ENCODE peak calls at places on chromosomes 3 and 15, in six cellular contexts. One of them, this sample, is unnamed.
A peak's percentile ranks its signal among the peaks of the same experiment; 100 is the strongest.

GRCh38 chr3:188712257-188712924 is 459.4 kb upstream of the TPRG1 start:
- DNase-seq in spleen: no peak
- DNase-seq in epithelial cell of esophagus: peak; percentile 50
- DNase-seq in mesothelial cell of epicardium: no peak
- DNase-seq in omental fat pad: no peak
- DNase-seq in A549: no peak
- DNase-seq in this sample: no peak

GRCh38 chr3:167978071-167978470 is 117.7 kb downstream of the GOLIM4 start:
- DNase-seq in A549: no peak
- DNase-seq in mesothelial cell of epicardium: no peak
- DNase-seq in omental fat pad: no peak
- DNase-seq in spleen: no peak
- DNase-seq in epithelial cell of esophagus: peak; percentile 13
- DNase-seq in this sample: peak; percentile 69

GRCh38 chr3:14520149-14520548 is 20.0 kb downstream of the GRIP2 start:
- DNase-seq in omental fat pad: no peak
- DNase-seq in mesothelial cell of epicardium: no peak
- DNase-seq in A549: no peak
- DNase-seq in epithelial cell of esophagus: no peak
- DNase-seq in spleen: no peak
- DNase-seq in this sample: no peak

GRCh38 chr3:186365202-186365974 is 3.4 kb upstream of the DGKG start:
- DNase-seq in omental fat pad: no peak
- DNase-seq in A549: no peak
- DNase-seq in mesothelial cell of epicardium: no peak
- DNase-seq in epithelial cell of esophagus: peak; percentile 17
- DNase-seq in spleen: no peak
- DNase-seq in this sample: no peak

GRCh38 chr3:73383470-73384049 is 241.2 kb downstream of the PDZRN3 start:
- DNase-seq in A549: no peak
- DNase-seq in mesothelial cell of epicardium: no peak
- DNase-seq in omental fat pad: no peak
- DNase-seq in spleen: no peak
- DNase-seq in epithelial cell of esophagus: no peak
- DNase-seq in this sample: no peak

GRCh38 chr3:66172394-66172793 is 48.4 kb upstream of the SLC25A26 start:
- DNase-seq in omental fat pad: no peak
- DNase-seq in mesothelial cell of epicardium: no peak
- DNase-seq in epithelial cell of esophagus: no peak
- DNase-seq in spleen: no peak
- DNase-seq in A549: no peak
- DNase-seq in this sample: no peak

GRCh38 chr15:84608707-84609284 is 8.0 kb downstream of the ZSCAN2 start:
- DNase-seq in epithelial cell of esophagus: no peak
- DNase-seq in omental fat pad: no peak
- DNase-seq in mesothelial cell of epicardium: no peak
- DNase-seq in A549: no peak
- DNase-seq in spleen: no peak
- DNase-seq in this sample: no peak

GRCh38 chr3:190526787-190527767 is 13.2 kb downstream of the IL1RAP start:
- DNase-seq in mesothelial cell of epicardium: no peak
- DNase-seq in epithelial cell of esophagus: no peak
- DNase-seq in omental fat pad: no peak
- DNase-seq in spleen: no peak
- DNase-seq in A549: no peak
- DNase-seq in this sample: no peak

GRCh38 chr3:33586402-33586801 is 131.7 kb downstream of the CLASP2 start:
- DNase-seq in epithelial cell of esophagus: no peak
- DNase-seq in A549: no peak
- DNase-seq in mesothelial cell of epicardium: no peak
- DNase-seq in omental fat pad: no peak
- DNase-seq in spleen: no peak
- DNase-seq in this sample: no peak

GRCh38 chr15:31236184-31237041 is 90.2 kb upstream of the KLF13 start:
- DNase-seq in mesothelial cell of epicardium: peak; percentile 54
- DNase-seq in epithelial cell of esophagus: peak; percentile 85
- DNase-seq in spleen: peak; percentile 61
- DNase-seq in A549: peak; percentile 93
- DNase-seq in omental fat pad: peak; percentile 62
- DNase-seq in this sample: peak; percentile 20

GRCh38 chr15:71743861-71744382 is 66.4 kb upstream of the NR2E3 start:
- DNase-seq in A549: no peak
- DNase-seq in spleen: no peak
- DNase-seq in mesothelial cell of epicardium: peak; percentile 54
- DNase-seq in omental fat pad: peak; percentile 63
- DNase-seq in epithelial cell of esophagus: peak; percentile 58
- DNase-seq in this sample: peak; percentile 77

GRCh38 chr3:169863458-169863899 is 6.3 kb downstream of the LRRC31 start:
- DNase-seq in mesothelial cell of epicardium: peak; percentile 62
- DNase-seq in epithelial cell of esophagus: peak; percentile 83
- DNase-seq in spleen: no peak
- DNase-seq in omental fat pad: peak; percentile 53
- DNase-seq in A549: peak; percentile 55
- DNase-seq in this sample: peak; percentile 88

GRCh38 chr3:71226565-71227281 is 356.8 kb downstream of the FOXP1 start:
- DNase-seq in mesothelial cell of epicardium: no peak
- DNase-seq in epithelial cell of esophagus: no peak
- DNase-seq in spleen: peak; percentile 85
- DNase-seq in A549: no peak
- DNase-seq in omental fat pad: no peak
- DNase-seq in this sample: no peak

GRCh38 chr3:167116120-167116922 is 263.8 kb downstream of the ZBBX start:
- DNase-seq in omental fat pad: no peak
- DNase-seq in spleen: no peak
- DNase-seq in mesothelial cell of epicardium: no peak
- DNase-seq in epithelial cell of esophagus: no peak
- DNase-seq in A549: no peak
- DNase-seq in this sample: no peak

GRCh38 chr15:49060710-49061483 is 14.7 kb upstream of the SECISBP2L start:
- DNase-seq in omental fat pad: no peak
- DNase-seq in spleen: no peak
- DNase-seq in A549: no peak
- DNase-seq in epithelial cell of esophagus: no peak
- DNase-seq in mesothelial cell of epicardium: no peak
- DNase-seq in this sample: no peak

GRCh38 chr15:80531388-80532184 is 127.4 kb downstream of the ARNT2 start:
- DNase-seq in mesothelial cell of epicardium: no peak
- DNase-seq in A549: no peak
- DNase-seq in epithelial cell of esophagus: no peak
- DNase-seq in omental fat pad: no peak
- DNase-seq in spleen: no peak
- DNase-seq in this sample: no peak

GRCh38 chr3:45676248-45677044 is 12.8 kb upstream of the SACM1L start:
- DNase-seq in A549: no peak
- DNase-seq in omental fat pad: no peak
- DNase-seq in spleen: peak; percentile 75
- DNase-seq in mesothelial cell of epicardium: no peak
- DNase-seq in epithelial cell of esophagus: no peak
- DNase-seq in this sample: no peak

GRCh38 chr15:43483306-43484128 is 9.4 kb downstream of the TP53BP1 start:
- DNase-seq in spleen: no peak
- DNase-seq in epithelial cell of esophagus: peak; percentile 19
- DNase-seq in omental fat pad: no peak
- DNase-seq in A549: no peak
- DNase-seq in mesothelial cell of epicardium: no peak
- DNase-seq in this sample: no peak

GRCh38 chr3:178655488-178655887 is 119.3 kb downstream of the KCNMB2 start:
- DNase-seq in A549: no peak
- DNase-seq in mesothelial cell of epicardium: no peak
- DNase-seq in omental fat pad: no peak
- DNase-seq in epithelial cell of esophagus: no peak
- DNase-seq in spleen: no peak
- DNase-seq in this sample: no peak

GRCh38 chr3:176590722-176591121 is 606.6 kb downstream of the TBL1XR1 start:
- DNase-seq in mesothelial cell of epicardium: no peak
- DNase-seq in epithelial cell of esophagus: peak; percentile 2
- DNase-seq in spleen: no peak
- DNase-seq in omental fat pad: no peak
- DNase-seq in A549: no peak
- DNase-seq in this sample: no peak

GRCh38 chr3:45198264-45199260 is 27.5 kb downstream of the TMEM158 start:
- DNase-seq in spleen: no peak
- DNase-seq in mesothelial cell of epicardium: no peak
- DNase-seq in omental fat pad: no peak
- DNase-seq in A549: no peak
- DNase-seq in epithelial cell of esophagus: peak; percentile 34
- DNase-seq in this sample: no peak

GRCh38 chr3:10459954-10460754 is 45.2 kb downstream of the ATP2B2 start:
- DNase-seq in A549: peak; percentile 60
- DNase-seq in mesothelial cell of epicardium: peak; percentile 83
- DNase-seq in epithelial cell of esophagus: peak; percentile 83
- DNase-seq in omental fat pad: no peak
- DNase-seq in spleen: no peak
- DNase-seq in this sample: peak; percentile 63

GRCh38 chr15:61102281-61102680 is 126.8 kb downstream of the RORA start:
- DNase-seq in omental fat pad: no peak
- DNase-seq in mesothelial cell of epicardium: no peak
- DNase-seq in epithelial cell of esophagus: no peak
- DNase-seq in spleen: no peak
- DNase-seq in A549: no peak
- DNase-seq in this sample: no peak

GRCh38 chr3:38989932-38990510 is 61.7 kb downstream of the SCN11A start:
- DNase-seq in mesothelial cell of epicardium: no peak
- DNase-seq in A549: no peak
- DNase-seq in omental fat pad: no peak
- DNase-seq in epithelial cell of esophagus: no peak
- DNase-seq in spleen: no peak
- DNase-seq in this sample: no peak

GRCh38 chr3:38990621-38991020 is 61.1 kb downstream of the SCN11A start:
- DNase-seq in spleen: no peak
- DNase-seq in omental fat pad: no peak
- DNase-seq in epithelial cell of esophagus: no peak
- DNase-seq in mesothelial cell of epicardium: no peak
- DNase-seq in A549: no peak
- DNase-seq in this sample: no peak

GRCh38 chr3:38996193-38996592 is 55.6 kb downstream of the SCN11A start:
- DNase-seq in epithelial cell of esophagus: no peak
- DNase-seq in omental fat pad: no peak
- DNase-seq in spleen: no peak
- DNase-seq in mesothelial cell of epicardium: no peak
- DNase-seq in A549: no peak
- DNase-seq in this sample: no peak

GRCh38 chr3:38988955-38989354 is 62.8 kb downstream of the SCN11A start:
- DNase-seq in omental fat pad: no peak
- DNase-seq in spleen: no peak
- DNase-seq in mesothelial cell of epicardium: no peak
- DNase-seq in epithelial cell of esophagus: no peak
- DNase-seq in A549: no peak
- DNase-seq in this sample: no peak

GRCh38 chr3:38992117-38992779 is 59.5 kb downstream of the SCN11A start:
- DNase-seq in A549: peak; percentile 42
- DNase-seq in mesothelial cell of epicardium: no peak
- DNase-seq in spleen: no peak
- DNase-seq in omental fat pad: no peak
- DNase-seq in epithelial cell of esophagus: peak; percentile 76
- DNase-seq in this sample: no peak
- TF ChIP-seq CTCF in A549: no peak
- TF ChIP-seq CTCF in mesothelial cell of epicardium: no peak
- TF ChIP-seq CTCF in spleen: no peak
- TF ChIP-seq CTCF in omental fat pad: no peak
- TF ChIP-seq CTCF in epithelial cell of esophagus: no peak
- TF ChIP-seq CTCF in this sample: no peak

GRCh38 chr3:82641701-82642100 is 880.3 kb upstream of the GBE1 start:
- DNase-seq in epithelial cell of esophagus: peak; percentile 80
- DNase-seq in spleen: no peak
- DNase-seq in omental fat pad: no peak
- DNase-seq in A549: no peak
- DNase-seq in mesothelial cell of epicardium: no peak
- DNase-seq in this sample: no peak

GRCh38 chr3:82643948-82644347 is 882.5 kb upstream of the GBE1 start:
- DNase-seq in epithelial cell of esophagus: peak; percentile 13
- DNase-seq in spleen: no peak
- DNase-seq in mesothelial cell of epicardium: no peak
- DNase-seq in A549: no peak
- DNase-seq in omental fat pad: no peak
- DNase-seq in this sample: peak; percentile 41

GRCh38 chr3:82637574-82637973 is 876.1 kb upstream of the GBE1 start:
- DNase-seq in omental fat pad: no peak
- DNase-seq in epithelial cell of esophagus: no peak
- DNase-seq in A549: no peak
- DNase-seq in spleen: no peak
- DNase-seq in mesothelial cell of epicardium: no peak
- DNase-seq in this sample: no peak

GRCh38 chr3:82640254-82640653 is 878.8 kb upstream of the GBE1 start:
- DNase-seq in epithelial cell of esophagus: no peak
- DNase-seq in A549: no peak
- DNase-seq in mesothelial cell of epicardium: no peak
- DNase-seq in omental fat pad: no peak
- DNase-seq in spleen: no peak
- DNase-seq in this sample: no peak
- TF ChIP-seq CTCF in epithelial cell of esophagus: no peak
- TF ChIP-seq CTCF in A549: no peak
- TF ChIP-seq CTCF in mesothelial cell of epicardium: no peak
- TF ChIP-seq CTCF in omental fat pad: no peak
- TF ChIP-seq CTCF in spleen: no peak
- TF ChIP-seq CTCF in this sample: no peak

DNA sequence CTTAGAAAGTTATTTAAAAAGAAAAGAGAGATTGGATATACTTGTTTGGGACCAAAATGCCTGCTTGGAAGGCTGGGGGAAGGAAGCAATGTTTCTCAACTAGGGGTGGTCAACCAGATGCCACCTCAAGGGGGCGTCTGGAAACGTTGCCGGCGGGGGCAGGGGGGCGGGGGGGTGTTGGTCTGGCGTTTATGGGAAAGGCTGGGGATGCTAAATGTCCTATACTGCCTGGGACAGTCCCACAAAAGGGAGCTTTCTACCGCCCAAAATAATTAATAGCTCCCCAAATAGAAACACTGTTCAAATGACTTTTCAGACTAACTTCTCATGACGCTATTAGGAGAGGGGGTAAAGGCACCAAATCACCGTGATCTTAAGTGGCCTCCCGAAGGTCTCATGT is 2.2 kb downstream of the POLG start:
- DNase-seq in spleen: no peak
- DNase-seq in epithelial cell of esophagus: peak; percentile 15
- DNase-seq in A549: peak; percentile 77
- DNase-seq in mesothelial cell of epicardium: no peak
- DNase-seq in omental fat pad: no peak
- DNase-seq in this sample: peak; percentile 41
- TF ChIP-seq CTCF in spleen: peak; percentile 31
- TF ChIP-seq CTCF in epithelial cell of esophagus: peak; percentile 22
- TF ChIP-seq CTCF in A549: peak; percentile 48
- TF ChIP-seq CTCF in mesothelial cell of epicardium: no peak
- TF ChIP-seq CTCF in omental fat pad: no peak
- TF ChIP-seq CTCF in this sample: peak; percentile 69

DNA sequence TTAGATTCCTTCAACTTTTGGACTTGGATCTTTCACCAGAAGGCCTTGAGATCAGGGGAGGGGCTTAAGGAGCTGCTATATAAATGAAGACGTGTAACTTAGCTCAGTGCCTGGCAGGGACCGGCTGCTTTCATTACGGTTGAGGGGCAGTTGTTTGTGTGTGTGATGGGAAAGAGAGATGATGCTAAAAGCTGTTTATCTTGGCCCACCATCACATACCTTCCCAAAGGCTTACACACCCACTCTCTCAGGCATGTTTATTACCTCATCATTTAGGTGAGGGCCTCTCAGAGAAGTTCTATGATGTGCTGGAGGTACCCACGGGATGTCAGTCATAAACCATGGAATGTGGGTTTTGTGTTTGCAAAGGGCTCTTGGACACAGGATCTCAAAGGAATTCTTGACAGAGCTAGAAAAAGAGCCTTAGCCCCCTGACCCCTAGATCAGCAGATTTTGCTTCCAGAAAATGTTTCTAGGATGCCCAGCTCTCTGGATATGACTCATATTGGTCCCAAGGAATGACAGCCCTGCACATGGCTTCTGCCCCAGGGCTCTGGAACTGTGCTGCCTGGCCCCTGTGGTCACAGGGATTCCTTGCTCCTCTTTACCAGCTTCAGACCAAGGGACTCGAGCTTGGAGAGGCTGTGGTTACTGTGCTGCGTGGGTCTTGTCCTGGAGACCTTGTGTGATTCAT is 15.9 kb upstream of the SMAD3 start:
- DNase-seq in A549: no peak
- DNase-seq in mesothelial cell of epicardium: no peak
- DNase-seq in epithelial cell of esophagus: peak; percentile 93
- DNase-seq in omental fat pad: no peak
- DNase-seq in spleen: no peak
- DNase-seq in this sample: peak; percentile 49
- TF ChIP-seq CTCF in A549: peak; percentile 39
- TF ChIP-seq CTCF in mesothelial cell of epicardium: no peak
- TF ChIP-seq CTCF in epithelial cell of esophagus: peak; percentile 10
- TF ChIP-seq CTCF in omental fat pad: no peak
- TF ChIP-seq CTCF in spleen: no peak
- TF ChIP-seq CTCF in this sample: no peak